ENCODE peak calls at places on chromosomes 2 and 18, in ten cellular contexts. B, K, P, Z, X, U, S, T, G and Y are unnamed samples.

GRCh38 chr2:104826016-104826415 is 27.9 kb upstream of the POU3F3 start:
- DNase-seq in B (no peak), K (no peak), P (no peak), Z (no peak), X (no peak), U (no peak), S (no peak), T (no peak), G (no peak), Y (no peak)

GRCh38 chr2:105749583-105750399 is 5.1 kb downstream of the NCK2 start:
- DNase-seq in B (no peak), K (no peak), P (peak; percentile 36), Z (no peak), X (no peak), U (no peak), S (no peak), T (no peak), G (no peak), Y (no peak)

GRCh38 chr2:27946530-27946929 is 56.0 kb downstream of the BABAM2 start:
- DNase-seq in B (no peak), K (no peak), P (no peak), Z (no peak), X (no peak), U (no peak), S (no peak), T (no peak), G (no peak), Y (no peak)

GRCh38 chr18:35971661-35972196 is 750 bp upstream of the RMP24 start:
- DNase-seq in B (peak; percentile 35), K (no peak), P (peak; percentile 14), Z (peak; percentile 11), X (no peak), U (no peak), S (no peak), T (no peak), G (no peak), Y (no peak)

GRCh38 chr2:2827691-2828315 is 496.7 kb upstream of the MYT1L start:
- DNase-seq in B (no peak), K (no peak), P (no peak), Z (no peak), X (no peak), U (peak; percentile 38), S (no peak), T (no peak), G (peak; percentile 7), Y (no peak)

GRCh38 chr18:65235966-65236634 is 514.7 kb upstream of the CDH7 start:
- DNase-seq in B (peak; percentile 92), K (no peak), P (no peak), Z (no peak), X (no peak), U (no peak), S (peak; percentile 55), T (no peak), G (no peak), Y (no peak)

GRCh38 chr2:159126653-159127052 is 158.2 kb downstream of the TANC1 start:
- DNase-seq in B (no peak), K (no peak), P (no peak), Z (no peak), X (no peak), U (no peak), S (no peak), T (peak; percentile 20), G (no peak), Y (no peak)

GRCh38 chr2:46958431-46959017 is 42.9 kb upstream of the MCFD2 start:
- DNase-seq in B (no peak), K (no peak), P (no peak), Z (no peak), X (no peak), U (no peak), S (no peak), T (no peak), G (no peak), Y (no peak)

GRCh38 chr2:128754246-128754724 is 435.6 kb upstream of the HS6ST1 start:
- DNase-seq in B (peak; percentile 58), K (peak; percentile 66), P (peak; percentile 26), Z (no peak), X (no peak), U (no peak), S (peak; percentile 84), T (no peak), G (no peak), Y (no peak)

GRCh38 chr2:224870341-224870740 is 154.2 kb upstream of the CCDC195 start:
- DNase-seq in B (no peak), K (no peak), P (no peak), Z (no peak), X (no peak), U (no peak), S (no peak), T (peak; percentile 17), G (no peak), Y (no peak)

GRCh38 chr18:8188196-8188595 is 421.0 kb upstream of the RAB12 start:
- DNase-seq in B (no peak), K (no peak), P (no peak), Z (no peak), X (no peak), U (no peak), S (no peak), T (no peak), G (no peak), Y (no peak)

GRCh38 chr2:239944706-239945551 is 80.2 kb downstream of the NDUFA10 start:
- DNase-seq in B (no peak), K (peak; percentile 28), P (no peak), Z (no peak), X (no peak), U (no peak), S (peak; percentile 81), T (no peak), G (no peak), Y (peak; percentile 18)

GRCh38 chr2:96807127-96807471 is 9.0 kb upstream of the CNNM3 start:
- DNase-seq in B (no peak), K (no peak), P (no peak), Z (no peak), X (no peak), U (no peak), S (no peak), T (no peak), G (no peak), Y (no peak)

GRCh38 chr18:33062834-33063364 is 290.1 kb upstream of the KLHL14 start:
- DNase-seq in B (no peak), K (no peak), P (no peak), Z (no peak), X (no peak), U (no peak), S (peak; percentile 33), T (no peak), G (no peak), Y (no peak)

GRCh38 chr2:19544020-19544383 is 185.6 kb upstream of the OSR1 start:
- DNase-seq in B (no peak), K (no peak), P (no peak), Z (no peak), X (no peak), U (no peak), S (no peak), T (no peak), G (no peak), Y (no peak)

GRCh38 chr2:179694963-179695362 is 166.4 kb downstream of the ZNF385B start:
- DNase-seq in B (no peak), K (no peak), P (no peak), Z (no peak), X (no peak), U (no peak), S (no peak), T (no peak), G (no peak), Y (no peak)

GRCh38 chr2:138147796-138148195 is 183.5 kb downstream of the HNMT start:
- DNase-seq in B (no peak), K (no peak), P (no peak), Z (no peak), X (no peak), U (no peak), S (no peak), T (no peak), G (no peak), Y (no peak)

GRCh38 chr2:152542995-152543481 is 174.2 kb downstream of the PRPF40A start:
- DNase-seq in B (no peak), K (no peak), P (no peak), Z (peak; percentile 31), X (peak; percentile 18), U (no peak), S (no peak), T (peak; percentile 66), G (no peak), Y (no peak)

GRCh38 chr2:96092896-96093295 is 23.5 kb downstream of the ADRA2B start:
- DNase-seq in B (no peak), K (no peak), P (peak; percentile 6), Z (no peak), X (no peak), U (no peak), S (no peak), T (no peak), G (peak; percentile 10), Y (no peak)

GRCh38 chr2:237530472-237531433 is 35.6 kb upstream of the PRLH start:
- DNase-seq in B (no peak), K (no peak), P (no peak), Z (no peak), X (no peak), U (no peak), S (no peak), T (no peak), G (no peak), Y (no peak)

GRCh38 chr2:54903736-54904554 is 146.3 kb downstream of the RTN4 start:
- DNase-seq in B (no peak), K (no peak), P (peak; percentile 62), Z (peak; percentile 33), X (no peak), U (peak; percentile 72), S (no peak), T (peak; percentile 87), G (peak; percentile 54), Y (peak; percentile 30)

GRCh38 chr2:190627881-190628412 is 20.9 kb upstream of the NAB1 start:
- DNase-seq in B (no peak), K (peak; percentile 58), P (peak; percentile 48), Z (peak; percentile 52), X (no peak), U (no peak), S (peak; percentile 90), T (peak; percentile 52), G (peak; percentile 47), Y (peak; percentile 58)

GRCh38 chr2:190501702-190502407 is 32.7 kb downstream of the NEMP2 start:
- DNase-seq in B (no peak), K (no peak), P (no peak), Z (no peak), X (no peak), U (no peak), S (no peak), T (no peak), G (no peak), Y (no peak)

GRCh38 chr2:12704378-12704777 is 12.4 kb upstream of the TRIB2 start:
- DNase-seq in B (no peak), K (no peak), P (no peak), Z (no peak), X (no peak), U (no peak), S (no peak), T (no peak), G (no peak), Y (no peak)

GRCh38 chr2:237662671-237663093 is 35.3 kb downstream of the LRRFIP1 start:
- DNase-seq in B (peak; percentile 81), K (peak; percentile 87), P (peak; percentile 94), Z (peak; percentile 73), X (peak; percentile 55), U (peak; percentile 96), S (peak; percentile 91), T (peak; percentile 60), G (peak; percentile 96), Y (peak; percentile 97)

GRCh38 chr2:144156736-144157645 is 362.9 kb downstream of the ZEB2 start:
- DNase-seq in B (no peak), K (no peak), P (no peak), Z (no peak), X (no peak), U (no peak), S (no peak), T (no peak), G (no peak), Y (no peak)

GRCh38 chr2:190159453-190159852 is 96.9 kb upstream of the MSTN start:
- DNase-seq in B (no peak), K (no peak), P (no peak), Z (no peak), X (no peak), U (no peak), S (no peak), T (peak; percentile 44), G (no peak), Y (no peak)

GRCh38 chr2:218981390-218982311 is 3.3 kb downstream of the FEV start:
- DNase-seq in B (peak; percentile 42), K (no peak), P (peak; percentile 46), Z (no peak), X (no peak), U (no peak), S (no peak), T (no peak), G (no peak), Y (peak; percentile 58)